ENCODE peak calls at places on chromosomes 2 and 18, in six cellular contexts. U is HCT116, T is A172, G is ovary, H is B cell, J is spleen. I is an unnamed sample.

GRCh38 chr2:189819297-189819704 is 35.1 kb downstream of the PMS1 start:
- DNase-seq in G (no peak), U (no peak), T (peak; percentile 22), H (no peak), J (no peak), I (no peak)

GRCh38 chr2:134231296-134231964 is 22.4 kb upstream of the MGAT5 start:
- DNase-seq in G (no peak), J (no peak), H (no peak), T (no peak), U (no peak), I (no peak)

GRCh38 chr2:83900859-83901258 is 558.2 kb downstream of the SUCLG1 start:
- DNase-seq in H (no peak), J (no peak), G (no peak), U (no peak), T (peak; percentile 53), I (no peak)

GRCh38 chr2:169711751-169712509 is 17.7 kb downstream of the PHOSPHO2 start:
- DNase-seq in J (no peak), U (no peak), T (no peak), G (no peak), H (no peak), I (peak; percentile 32)

GRCh38 chr2:109343460-109343859 is 214.5 kb downstream of the SH3RF3 start:
- DNase-seq in G (no peak), H (no peak), J (no peak), U (no peak), T (no peak), I (no peak)

GRCh38 chr18:54852780-54853675 is 24.8 kb downstream of the RAB27B start:
- DNase-seq in J (no peak), T (no peak), H (no peak), G (no peak), U (no peak), I (peak; percentile 80)

GRCh38 chr2:180033993-180034894 is 27.1 kb upstream of the CWC22 start:
- DNase-seq in T (peak; percentile 64), J (no peak), U (no peak), H (no peak), G (no peak), I (no peak)

GRCh38 chr2:42102606-42103450 is 55.0 kb downstream of the PKDCC start:
- DNase-seq in U (no peak), G (peak; percentile 87), T (peak; percentile 63), J (peak; percentile 91), H (no peak), I (no peak)

GRCh38 chr2:218010116-218010837 is 7.5 kb upstream of the TNS1 start:
- DNase-seq in T (no peak), U (no peak), H (no peak), J (peak; percentile 85), G (peak; percentile 85), I (peak; percentile 61)

GRCh38 chr2:199223791-199224190 is 233.9 kb downstream of the SATB2 start:
- DNase-seq in U (no peak), H (no peak), G (no peak), T (peak; percentile 54), J (no peak), I (peak; percentile 51)

GRCh38 chr2:218879881-218880748 is 537 bp upstream of the WNT10A start:
- DNase-seq in T (no peak), J (peak; percentile 96), U (no peak), H (peak; percentile 96), G (no peak), I (no peak)

GRCh38 chr2:45218931-45219339 is 209.7 kb upstream of the SIX2 start:
- DNase-seq in H (no peak), G (no peak), U (no peak), T (no peak), J (no peak), I (no peak)

GRCh38 chr2:219082332-219082958 is 21.7 kb upstream of the IHH start:
- DNase-seq in U (no peak), J (no peak), H (no peak), G (peak; percentile 40), T (no peak), I (no peak)